ENCODE peak calls at places on chromosomes 6 and 20, in four cellular contexts. J is cardiac muscle cell, F is fibroblast of mammary gland, A is K562. Z is an unnamed sample.
A peak's percentile ranks its signal among the peaks of the same experiment; 100 is the strongest.

GRCh38 chr20:17936791-17937687 is 31.6 kb downstream of the SNX5 start:
- DNase-seq in J (peak; percentile 51), F (peak; percentile 57), A (no peak), Z (peak; percentile 69)

GRCh38 chr6:73262701-73263569 is at the start of gene KHDC1:
- DNase-seq in J (peak; percentile 86), F (peak; percentile 52), A (peak; percentile 73), Z (peak; percentile 53)

GRCh38 chr20:50777373-50777772 is 17.5 kb upstream of the BCAS4 start:
- DNase-seq in J (no peak), F (no peak), A (no peak), Z (no peak)

GRCh38 chr6:159692303-159693127 is 526 bp downstream of the SOD2 start:
- DNase-seq in J (peak; percentile 64), F (no peak), A (peak; percentile 53), Z (no peak)

GRCh38 chr6:2744206-2744771 is 6.4 kb downstream of the MYLK4 start:
- DNase-seq in J (no peak), F (no peak), A (no peak), Z (no peak)

GRCh38 chr6:4606016-4606415 is 170.2 kb upstream of the CDYL start:
- DNase-seq in J (no peak), F (no peak), A (no peak), Z (no peak)

GRCh38 chr6:155341130-155341828 is 27.0 kb upstream of the TFB1M start:
- DNase-seq in J (no peak), F (peak; percentile 89), A (no peak), Z (peak; percentile 56)

GRCh38 chr6:16752206-16752867 is 8.9 kb downstream of the ATXN1 start:
- DNase-seq in J (no peak), F (peak; percentile 92), A (no peak), Z (peak; percentile 92)

GRCh38 chr6:112223070-112223861 is 31.1 kb downstream of the LAMA4 start:
- DNase-seq in J (no peak), F (peak; percentile 97), A (no peak), Z (peak; percentile 98)

GRCh38 chr6:109961666-109962065 is 16.4 kb upstream of the GPR6 start:
- DNase-seq in J (no peak), F (no peak), A (no peak), Z (peak; percentile 21)

GRCh38 chr6:6564154-6564553 is 24.4 kb upstream of the LY86 start:
- DNase-seq in J (no peak), F (no peak), A (no peak), Z (no peak)

GRCh38 chr6:36616888-36617521 is 22.8 kb downstream of the SRSF3 start:
- DNase-seq in J (no peak), F (peak; percentile 46), A (no peak), Z (peak; percentile 61)

GRCh38 chr20:35091808-35092523 is 641 bp downstream of the TRPC4AP start:
- DNase-seq in J (peak; percentile 18), F (peak; percentile 41), A (peak; percentile 18), Z (peak; percentile 18)

GRCh38 chr6:73049971-73050594 is 175.2 kb downstream of the KHDC1L start:
- DNase-seq in J (no peak), F (no peak), A (no peak), Z (no peak)

GRCh38 chr6:170072246-170072645 is 218.6 kb downstream of the DLL1 start:
- DNase-seq in J (no peak), F (no peak), A (no peak), Z (no peak)

GRCh38 chr20:57394087-57395082 is 3.2 kb downstream of the RBM38 start:
- DNase-seq in J (no peak), F (no peak), A (no peak), Z (no peak)

GRCh38 chr6:163554663-163555062 is 140.1 kb downstream of the QKI start:
- DNase-seq in J (peak; percentile 51), F (peak; percentile 69), A (peak; percentile 53), Z (peak; percentile 41)

GRCh38 chr20:64080013-64080812 is at the start of gene OPRL1:
- DNase-seq in J (no peak), F (no peak), A (no peak), Z (no peak)

GRCh38 chr6:99024089-99024488 is 76.3 kb upstream of the FBXL4 start:
- DNase-seq in J (no peak), F (no peak), A (no peak), Z (no peak)

GRCh38 chr6:123804771-123805540 is 1.3 kb downstream of the NKAIN2 start:
- DNase-seq in J (no peak), F (no peak), A (no peak), Z (no peak)

GRCh38 chr20:1537731-1538058 is 19.8 kb downstream of the SIRPD start:
- DNase-seq in J (no peak), F (no peak), A (no peak), Z (no peak)

GRCh38 chr6:56637640-56638039 is 5.0 kb downstream of the DST start:
- DNase-seq in J (peak; percentile 61), F (peak; percentile 81), A (peak; percentile 9), Z (peak; percentile 82)

GRCh38 chr6:82097676-82098075 is 149.9 kb downstream of the IBTK start:
- DNase-seq in J (no peak), F (no peak), A (no peak), Z (no peak)

GRCh38 chr6:164825386-164825785 is 484.0 kb downstream of the C6orf118 start:
- DNase-seq in J (no peak), F (no peak), A (no peak), Z (no peak)

GRCh38 chr6:3782876-3783832 is 31.6 kb upstream of the PXDC1 start:
- DNase-seq in J (no peak), F (peak; percentile 59), A (no peak), Z (peak; percentile 66)

GRCh38 chr20:12882832-12883506 is 125.8 kb upstream of the SPTLC3 start:
- DNase-seq in J (no peak), F (peak; percentile 54), A (no peak), Z (peak; percentile 75)

GRCh38 chr6:147615659-147616456 is 107.4 kb downstream of the SAMD5 start:
- DNase-seq in J (no peak), F (peak; percentile 23), A (no peak), Z (no peak)

GRCh38 chr6:35690484-35690883 is 1.8 kb upstream of the FKBP5 start:
- DNase-seq in J (no peak), F (no peak), A (no peak), Z (no peak)

GRCh38 chr20:54340667-54341081 is 132.8 kb downstream of the PFDN4 start:
- DNase-seq in J (no peak), F (peak; percentile 87), A (no peak), Z (peak; percentile 56)

GRCh38 chr6:129801909-129802308 is 59.2 kb downstream of the TMEM244 start:
- DNase-seq in J (no peak), F (peak; percentile 4), A (no peak), Z (no peak)

GRCh38 chr20:23244916-23245552 is 105.6 kb upstream of the NXT1 start:
- DNase-seq in J (no peak), F (no peak), A (no peak), Z (no peak)

GRCh38 chr20:23244207-23244915 is 106.2 kb upstream of the NXT1 start:
- DNase-seq in J (no peak), F (peak; percentile 61), A (no peak), Z (peak; percentile 61)

GRCh38 chr20:23243791-23244190 is 106.8 kb upstream of the NXT1 start:
- DNase-seq in J (no peak), F (peak; percentile 22), A (peak; percentile 31), Z (no peak)

GRCh38 chr20:23246682-23247664 is 103.6 kb upstream of the NXT1 start:
- DNase-seq in J (no peak), F (no peak), A (no peak), Z (no peak)

GRCh38 chr20:23245553-23246128 is 105.0 kb upstream of the NXT1 start:
- DNase-seq in J (peak; percentile 58), F (peak; percentile 49), A (peak; percentile 63), Z (peak; percentile 49)
- TF ChIP-seq CTCF in J (peak; percentile 73), F (peak; percentile 49), A (peak; percentile 68), Z (peak; percentile 66)

GRCh38 chr20:37913563-37914366 is 10.8 kb downstream of the VSTM2L start:
- DNase-seq in J (no peak), F (no peak), A (no peak), Z (no peak)

GRCh38 chr20:37915434-37915787 is 12.5 kb downstream of the VSTM2L start:
- DNase-seq in J (no peak), F (no peak), A (no peak), Z (no peak)

GRCh38 chr20:37914367-37914671 is 11.4 kb downstream of the VSTM2L start:
- DNase-seq in J (no peak), F (no peak), A (no peak), Z (no peak)

GRCh38 chr20:37915800-37916570 is 13.1 kb downstream of the VSTM2L start:
- DNase-seq in J (peak; percentile 66), F (no peak), A (peak; percentile 38), Z (no peak)

GRCh38 chr20:37914672-37915433 is 11.9 kb downstream of the VSTM2L start:
- DNase-seq in J (peak; percentile 76), F (no peak), A (no peak), Z (no peak)
- H3K4me3 ChIP-seq in J (peak overlapping the region; percentile 19), F (no peak overlapping the region), A (no peak overlapping the region), Z (no peak overlapping the region)

GRCh38 chr6:27138398-27138797 is 109.1 kb upstream of the PRSS16 start:
- DNase-seq in J (no peak), F (no peak), A (no peak), Z (no peak)

GRCh38 chr6:27136978-27137814 is 110.3 kb upstream of the PRSS16 start:
- DNase-seq in J (no peak), F (no peak), A (no peak), Z (no peak)

GRCh38 chr6:27139753-27140522 is 107.6 kb upstream of the PRSS16 start:
- DNase-seq in J (peak; percentile 27), F (no peak), A (no peak), Z (no peak)

GRCh38 chr6:27141013-27141412 is 106.5 kb upstream of the PRSS16 start:
- DNase-seq in J (no peak), F (no peak), A (no peak), Z (no peak)

GRCh38 chr6:27138837-27139752 is 108.4 kb upstream of the PRSS16 start:
- DNase-seq in J (peak; percentile 63), F (peak; percentile 61), A (peak; percentile 74), Z (no peak)
- TF ChIP-seq CTCF in J (no peak), F (no peak), A (no peak), Z (no peak)

DNA sequence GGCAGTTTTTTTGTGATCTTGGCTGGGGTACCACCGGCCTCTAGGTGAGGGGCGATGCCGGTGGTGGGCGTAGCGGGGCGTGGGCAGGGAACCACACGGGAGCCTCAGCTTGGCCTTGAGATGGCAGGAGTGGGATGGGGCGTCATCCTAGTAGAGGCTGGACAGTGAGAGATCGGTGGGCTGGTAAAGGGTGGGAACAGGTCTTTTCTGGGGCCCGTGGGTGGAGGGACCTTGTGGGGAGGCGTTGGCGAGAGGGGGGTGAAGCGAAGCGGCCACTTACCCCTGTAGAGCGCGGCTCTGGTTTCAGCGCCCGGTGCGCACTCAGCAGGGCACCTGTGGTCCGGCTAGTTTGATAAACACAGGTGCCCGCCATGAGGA is 12.0 kb downstream of the ITPR3 start:
- DNase-seq in J (no peak), F (no peak), A (no peak), Z (no peak)
- H3K4me3 ChIP-seq in J (peak overlapping the region; percentile 36), F (peak overlapping the region; percentile 33), A (peak overlapping the region; percentile 42), Z (peak overlapping the region; percentile 55)

GRCh38 chr6:50185006-50185405 is 135.3 kb upstream of the DEFB112 start:
- DNase-seq in J (peak; percentile 49), F (peak; percentile 0), A (no peak), Z (no peak)
- TF ChIP-seq CTCF in J (no peak), F (no peak), A (no peak), Z (no peak)